ENCODE peak calls at places on chromosomes 2 and 18, in eight cellular contexts. One of them, this sample, is unnamed.

GRCh38 chr18:3498705-3499451 is 48.9 kb downstream of the TGIF1 start:
- DNase-seq in ACHN: no peak
- DNase-seq in GM13976: peak; percentile 46
- DNase-seq in EL: peak; percentile 44
- DNase-seq in caudate nucleus: no peak
- DNase-seq in G401: no peak
- DNase-seq in activated CD8-positive, alpha-beta memory T cell treated with anti-CD3 and anti-CD28 coated beads for 24 hours: peak; percentile 60
- DNase-seq in stimulated activated CD8-positive, alpha-beta memory T cell treated with anti-CD3 and anti-CD28 coated beads, Interleukin-2, amount 100 ng/mL, for 1 hour: no peak
- DNase-seq in this sample: no peak

GRCh38 chr18:8757598-8757997 is 52.2 kb downstream of the MTCL1 start:
- DNase-seq in ACHN: no peak
- DNase-seq in EL: no peak
- DNase-seq in caudate nucleus: no peak
- DNase-seq in activated CD8-positive, alpha-beta memory T cell treated with anti-CD3 and anti-CD28 coated beads for 24 hours: no peak
- DNase-seq in stimulated activated CD8-positive, alpha-beta memory T cell treated with anti-CD3 and anti-CD28 coated beads, Interleukin-2, amount 100 ng/mL, for 1 hour: no peak
- DNase-seq in GM13976: no peak
- DNase-seq in G401: no peak
- DNase-seq in this sample: no peak

GRCh38 chr2:153543639-153544071 is 65.1 kb upstream of the RPRM start:
- DNase-seq in activated CD8-positive, alpha-beta memory T cell treated with anti-CD3 and anti-CD28 coated beads for 24 hours: no peak
- DNase-seq in GM13976: no peak
- DNase-seq in caudate nucleus: no peak
- DNase-seq in ACHN: no peak
- DNase-seq in stimulated activated CD8-positive, alpha-beta memory T cell treated with anti-CD3 and anti-CD28 coated beads, Interleukin-2, amount 100 ng/mL, for 1 hour: no peak
- DNase-seq in G401: no peak
- DNase-seq in EL: no peak
- DNase-seq in this sample: no peak

GRCh38 chr2:59314367-59314766 is 1073.2 kb upstream of the FANCL start:
- DNase-seq in stimulated activated CD8-positive, alpha-beta memory T cell treated with anti-CD3 and anti-CD28 coated beads, Interleukin-2, amount 100 ng/mL, for 1 hour: no peak
- DNase-seq in ACHN: no peak
- DNase-seq in caudate nucleus: no peak
- DNase-seq in EL: no peak
- DNase-seq in activated CD8-positive, alpha-beta memory T cell treated with anti-CD3 and anti-CD28 coated beads for 24 hours: no peak
- DNase-seq in G401: no peak
- DNase-seq in GM13976: no peak
- DNase-seq in this sample: no peak

GRCh38 chr2:10266133-10266620 is 36.5 kb upstream of the HPCAL1 start:
- DNase-seq in caudate nucleus: no peak
- DNase-seq in G401: no peak
- DNase-seq in ACHN: no peak
- DNase-seq in stimulated activated CD8-positive, alpha-beta memory T cell treated with anti-CD3 and anti-CD28 coated beads, Interleukin-2, amount 100 ng/mL, for 1 hour: no peak
- DNase-seq in GM13976: no peak
- DNase-seq in activated CD8-positive, alpha-beta memory T cell treated with anti-CD3 and anti-CD28 coated beads for 24 hours: no peak
- DNase-seq in EL: peak; percentile 18
- DNase-seq in this sample: no peak

GRCh38 chr18:23283933-23284430 is 148.7 kb downstream of the CABLES1 start:
- DNase-seq in activated CD8-positive, alpha-beta memory T cell treated with anti-CD3 and anti-CD28 coated beads for 24 hours: no peak
- DNase-seq in EL: peak; percentile 77
- DNase-seq in ACHN: peak; percentile 83
- DNase-seq in G401: no peak
- DNase-seq in GM13976: no peak
- DNase-seq in stimulated activated CD8-positive, alpha-beta memory T cell treated with anti-CD3 and anti-CD28 coated beads, Interleukin-2, amount 100 ng/mL, for 1 hour: no peak
- DNase-seq in caudate nucleus: no peak
- DNase-seq in this sample: peak; percentile 62

GRCh38 chr18:5059540-5060032 is 137.5 kb downstream of the AKAIN1 start:
- DNase-seq in EL: no peak
- DNase-seq in GM13976: no peak
- DNase-seq in activated CD8-positive, alpha-beta memory T cell treated with anti-CD3 and anti-CD28 coated beads for 24 hours: no peak
- DNase-seq in G401: peak; percentile 93
- DNase-seq in ACHN: no peak
- DNase-seq in caudate nucleus: no peak
- DNase-seq in stimulated activated CD8-positive, alpha-beta memory T cell treated with anti-CD3 and anti-CD28 coated beads, Interleukin-2, amount 100 ng/mL, for 1 hour: no peak
- DNase-seq in this sample: no peak

GRCh38 chr2:236991874-236992273 is 93.8 kb upstream of the COPS8 start:
- DNase-seq in stimulated activated CD8-positive, alpha-beta memory T cell treated with anti-CD3 and anti-CD28 coated beads, Interleukin-2, amount 100 ng/mL, for 1 hour: no peak
- DNase-seq in activated CD8-positive, alpha-beta memory T cell treated with anti-CD3 and anti-CD28 coated beads for 24 hours: no peak
- DNase-seq in caudate nucleus: no peak
- DNase-seq in ACHN: no peak
- DNase-seq in EL: no peak
- DNase-seq in G401: no peak
- DNase-seq in GM13976: no peak
- DNase-seq in this sample: no peak

GRCh38 chr2:189287982-189288494 is 108.5 kb upstream of the COL5A2 start:
- DNase-seq in caudate nucleus: no peak
- DNase-seq in stimulated activated CD8-positive, alpha-beta memory T cell treated with anti-CD3 and anti-CD28 coated beads, Interleukin-2, amount 100 ng/mL, for 1 hour: no peak
- DNase-seq in GM13976: peak; percentile 16
- DNase-seq in G401: peak; percentile 22
- DNase-seq in ACHN: peak; percentile 81
- DNase-seq in activated CD8-positive, alpha-beta memory T cell treated with anti-CD3 and anti-CD28 coated beads for 24 hours: no peak
- DNase-seq in EL: peak; percentile 85
- DNase-seq in this sample: no peak

GRCh38 chr2:105385703-105386540 is 12.9 kb downstream of the FHL2 start:
- DNase-seq in caudate nucleus: no peak
- DNase-seq in EL: no peak
- DNase-seq in activated CD8-positive, alpha-beta memory T cell treated with anti-CD3 and anti-CD28 coated beads for 24 hours: no peak
- DNase-seq in ACHN: no peak
- DNase-seq in stimulated activated CD8-positive, alpha-beta memory T cell treated with anti-CD3 and anti-CD28 coated beads, Interleukin-2, amount 100 ng/mL, for 1 hour: no peak
- DNase-seq in G401: no peak
- DNase-seq in GM13976: no peak
- DNase-seq in this sample: peak; percentile 54

GRCh38 chr2:96869824-96870630 is at the start of gene SEMA4C:
- DNase-seq in activated CD8-positive, alpha-beta memory T cell treated with anti-CD3 and anti-CD28 coated beads for 24 hours: peak; percentile 83
- DNase-seq in caudate nucleus: no peak
- DNase-seq in ACHN: peak; percentile 45
- DNase-seq in GM13976: peak; percentile 79
- DNase-seq in G401: peak; percentile 67
- DNase-seq in EL: peak; percentile 42
- DNase-seq in stimulated activated CD8-positive, alpha-beta memory T cell treated with anti-CD3 and anti-CD28 coated beads, Interleukin-2, amount 100 ng/mL, for 1 hour: no peak
- DNase-seq in this sample: peak; percentile 43

GRCh38 chr2:8893978-8894820 is 56.8 kb upstream of the KIDINS220 start:
- DNase-seq in caudate nucleus: no peak
- DNase-seq in activated CD8-positive, alpha-beta memory T cell treated with anti-CD3 and anti-CD28 coated beads for 24 hours: no peak
- DNase-seq in ACHN: no peak
- DNase-seq in stimulated activated CD8-positive, alpha-beta memory T cell treated with anti-CD3 and anti-CD28 coated beads, Interleukin-2, amount 100 ng/mL, for 1 hour: no peak
- DNase-seq in G401: no peak
- DNase-seq in GM13976: no peak
- DNase-seq in EL: no peak
- DNase-seq in this sample: no peak

GRCh38 chr2:181111059-181111458 is 130.7 kb downstream of the UBE2E3 start:
- DNase-seq in caudate nucleus: no peak
- DNase-seq in activated CD8-positive, alpha-beta memory T cell treated with anti-CD3 and anti-CD28 coated beads for 24 hours: no peak
- DNase-seq in EL: no peak
- DNase-seq in GM13976: no peak
- DNase-seq in stimulated activated CD8-positive, alpha-beta memory T cell treated with anti-CD3 and anti-CD28 coated beads, Interleukin-2, amount 100 ng/mL, for 1 hour: no peak
- DNase-seq in G401: no peak
- DNase-seq in ACHN: no peak
- DNase-seq in this sample: no peak